ENCODE peak calls at places on chromosomes 13 and 19, in five cellular contexts. V is upper lobe of right lung, M is AG04449, F is A673, B is cardiac muscle cell. X is an unnamed sample.

GRCh38 chr19:46787331-46788100 is 878 bp downstream of the SLC1A5 start:
- DNase-seq in F (peak), V (peak), B (peak), M (no peak), X (peak)

GRCh38 chr19:51002542-51003311 is 1.3 kb upstream of the KLK8 start:
- DNase-seq in B (peak), M (no peak), F (peak), V (no peak), X (no peak)

GRCh38 chr13:30464496-30465351 is 1.0 kb downstream of the HMGB1 start:
- DNase-seq in V (peak), F (peak), M (no peak), B (peak), X (peak)

GRCh38 chr13:20174656-20175405 is 14.0 kb upstream of the GJA3 start:
- DNase-seq in B (peak), F (peak), V (peak), M (peak), X (peak)

GRCh38 chr13:45811891-45812583 is 39.5 kb downstream of the SIAH3 start:
- DNase-seq in V (no peak), F (peak), B (no peak), M (no peak), X (no peak)

GRCh38 chr19:13118424-13119193 is 545 bp downstream of the NACC1 start:
- DNase-seq in M (no peak), F (peak), B (peak), V (peak), X (no peak)

GRCh38 chr19:2529473-2529918 is 53.6 kb downstream of the GADD45B start:
- DNase-seq in B (peak), F (no peak), V (no peak), M (peak), X (peak)

GRCh38 chr19:7871280-7871529 is 3.0 kb downstream of the PRR36 start:
- DNase-seq in F (no peak), V (no peak), B (no peak), M (no peak), X (no peak)

GRCh38 chr13:27182844-27183497 is 11.4 kb upstream of the USP12 start:
- DNase-seq in F (no peak), M (no peak), V (no peak), B (peak), X (peak)

GRCh38 chr13:90984737-90985136 is 362.8 kb upstream of the MIR17HG start:
- DNase-seq in M (no peak), F (no peak), B (no peak), V (no peak), X (no peak)

GRCh38 chr19:29878973-29879654 is 62.9 kb upstream of the URI1 start:
- DNase-seq in M (no peak), F (peak), B (peak), V (no peak), X (peak)

GRCh38 chr13:51764184-51765141 is 39.5 kb downstream of the DHRS12 start:
- DNase-seq in V (no peak), F (no peak), B (peak), M (no peak), X (peak)

GRCh38 chr19:52034051-52034728 is 6.0 kb upstream of the ZNF614 start:
- DNase-seq in B (peak), V (no peak), M (no peak), F (peak), X (no peak)

GRCh38 chr19:19642506-19643157 is 825 bp downstream of the GMIP start:
- DNase-seq in B (peak), V (no peak), M (no peak), F (peak), X (no peak)

GRCh38 chr19:46385636-46386035 is 27.7 kb downstream of the CCDC8 start:
- DNase-seq in V (peak), M (no peak), B (no peak), F (no peak), X (no peak)

GRCh38 chr19:23799321-23799720 is 40.6 kb upstream of the ZNF681 start:
- DNase-seq in V (no peak), B (no peak), M (no peak), F (no peak), X (no peak)

GRCh38 chr13:85405316-85405897 is 393.8 kb downstream of the SLITRK6 start:
- DNase-seq in V (no peak), F (no peak), B (no peak), M (no peak), X (no peak)

GRCh38 chr13:36332986-36333385 is 13.2 kb downstream of the SPART start:
- DNase-seq in F (no peak), B (peak), M (no peak), V (no peak), X (no peak)

GRCh38 chr13:72781461-72782439 is at the start of the genes DIS3 and PIBF1:
- DNase-seq in F (peak), V (peak), M (peak), B (peak), X (peak)

GRCh38 chr19:1455336-1456120 is 5.6 kb downstream of the APC2 start:
- DNase-seq in B (peak), V (no peak), F (peak), M (no peak), X (peak)

GRCh38 chr13:64551755-64552154 is 2678.4 kb downstream of the PCDH9 start:
- DNase-seq in M (peak), V (no peak), B (peak), F (peak), X (peak)

GRCh38 chr19:16892868-16893685 is 4.3 kb downstream of the F2RL3 start:
- DNase-seq in V (no peak), M (no peak), F (no peak), B (no peak), X (no peak)
- H3K4me3 ChIP-seq in V (no peak), M (no peak), F (no peak), B (no peak), X (no peak)

GRCh38 chr13:98429531-98429930 is 147.4 kb downstream of the STK24 start:
- DNase-seq in F (no peak), V (no peak), M (no peak), B (no peak), X (no peak)

GRCh38 chr13:98428256-98428966 is 148.5 kb downstream of the STK24 start:
- DNase-seq in V (no peak), B (no peak), F (no peak), M (no peak), X (peak)

GRCh38 chr13:98429977-98430785 is 146.7 kb downstream of the STK24 start:
- DNase-seq in M (no peak), V (no peak), F (no peak), B (no peak), X (no peak)

GRCh38 chr13:98427331-98427995 is 149.4 kb downstream of the STK24 start:
- DNase-seq in V (no peak), M (no peak), F (no peak), B (no peak), X (no peak)

DNA sequence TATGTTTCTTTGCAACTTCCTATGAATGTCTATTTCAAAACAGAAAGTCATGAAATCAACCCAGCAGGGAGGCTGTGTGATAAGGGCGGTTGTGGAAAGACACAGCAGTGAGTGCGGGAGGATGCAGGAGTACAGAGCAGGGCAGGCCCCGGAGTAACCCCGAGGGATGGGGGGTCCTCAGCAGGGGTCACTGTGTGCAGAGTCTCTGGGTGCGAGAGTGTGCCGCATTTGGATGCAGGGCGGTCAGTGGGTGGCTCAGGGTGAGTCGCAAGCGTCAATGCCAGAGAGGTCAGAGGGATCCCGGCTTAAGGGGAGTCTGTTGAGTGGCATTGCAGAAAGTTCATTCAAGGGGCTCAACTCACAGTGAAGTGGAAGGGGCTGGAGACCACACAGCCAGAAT is 147.8 kb downstream of the STK24 start:
- DNase-seq in B (no peak), V (no peak), M (no peak), F (no peak), X (no peak)
- H3K4me3 ChIP-seq in B (no peak), V (no peak), M (no peak), F (no peak), X (no peak)

GRCh38 chr19:38919837-38920528 is 8.0 kb upstream of the CCER2 start:
- DNase-seq in F (no peak), V (no peak), B (no peak), M (no peak), X (no peak)
- H3K4me3 ChIP-seq in F (no peak), V (no peak), B (no peak), M (no peak), X (no peak)

DNA sequence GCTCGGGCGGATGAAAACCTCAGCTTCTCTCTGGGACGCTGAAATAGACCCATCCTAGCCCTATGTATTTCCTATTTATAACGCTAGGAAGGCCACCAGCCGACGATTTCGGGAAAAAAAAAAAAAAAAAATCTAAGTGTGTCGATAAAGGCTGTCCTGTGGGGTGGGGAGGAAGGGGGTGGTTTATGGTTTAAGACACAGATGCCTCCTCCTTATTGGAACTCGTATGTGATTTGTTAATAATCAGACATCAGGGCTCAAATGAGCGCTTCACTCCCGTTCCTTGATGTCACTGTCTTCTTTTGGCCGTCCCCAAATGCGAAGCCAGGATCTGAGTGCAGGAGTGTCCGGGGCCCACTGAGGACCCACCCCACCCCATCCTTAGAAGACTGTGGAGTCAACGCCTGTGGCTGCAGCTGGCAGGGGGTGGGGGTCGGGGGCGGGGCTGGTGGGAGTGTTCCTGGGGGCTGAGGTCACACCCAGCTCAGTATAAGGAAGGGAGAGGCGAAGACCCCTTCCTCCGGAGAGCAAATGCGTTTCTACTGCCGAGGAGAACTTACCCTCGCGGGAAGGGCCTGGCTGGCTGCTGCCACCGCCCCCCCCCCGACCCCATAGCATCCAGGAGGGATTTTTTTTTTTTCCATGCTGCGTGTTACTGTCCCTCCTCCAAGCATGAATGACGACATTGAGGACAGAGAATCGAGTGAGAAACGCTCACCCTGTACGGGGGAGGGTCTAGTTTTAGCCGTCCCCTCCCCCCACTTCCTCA is 971 bp downstream of the ATCAY start:
- DNase-seq in F (no peak), B (no peak), M (no peak), V (no peak), X (no peak)
- H3K4me3 ChIP-seq in F (peak), B (no peak), M (no peak), V (no peak), X (no peak)

GRCh38 chr19:10651821-10652220 is 2.3 kb upstream of the ILF3 start:
- DNase-seq in F (no peak), V (no peak), B (no peak), M (no peak), X (no peak)

GRCh38 chr19:10644351-10645007 is 9.7 kb upstream of the ILF3 start:
- DNase-seq in M (no peak), B (peak), F (peak), V (peak), X (peak)

GRCh38 chr19:10646781-10647180 is 7.4 kb upstream of the ILF3 start:
- DNase-seq in V (no peak), F (no peak), B (no peak), M (no peak), X (no peak)

GRCh38 chr19:10643968-10644290 is 10.2 kb upstream of the ILF3 start:
- DNase-seq in M (no peak), B (no peak), V (no peak), F (no peak), X (no peak)

DNA sequence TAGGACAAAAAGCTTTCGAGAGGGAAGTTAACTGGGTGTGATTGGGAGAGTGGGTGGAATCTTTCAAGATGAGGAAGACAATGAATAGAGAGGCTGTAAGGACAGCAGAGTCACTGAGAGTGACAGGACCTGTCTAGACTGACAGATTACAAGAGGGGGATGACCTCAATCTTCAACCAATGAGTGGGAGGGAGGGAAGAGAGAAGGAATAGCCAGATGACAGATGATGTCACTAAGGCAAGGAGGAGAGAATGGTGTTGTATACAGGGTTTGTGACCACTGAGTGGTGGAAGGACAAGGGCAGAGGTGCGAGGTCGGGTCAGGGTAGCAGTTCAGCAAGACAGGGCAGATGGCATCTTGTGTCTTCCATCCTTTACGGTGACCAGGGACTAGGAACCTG is 5.8 kb upstream of the ILF3 start:
- DNase-seq in B (no peak), F (no peak), M (no peak), V (no peak), X (no peak)
- H3K4me3 ChIP-seq in B (no peak), F (no peak), M (no peak), V (no peak), X (no peak)

DNA sequence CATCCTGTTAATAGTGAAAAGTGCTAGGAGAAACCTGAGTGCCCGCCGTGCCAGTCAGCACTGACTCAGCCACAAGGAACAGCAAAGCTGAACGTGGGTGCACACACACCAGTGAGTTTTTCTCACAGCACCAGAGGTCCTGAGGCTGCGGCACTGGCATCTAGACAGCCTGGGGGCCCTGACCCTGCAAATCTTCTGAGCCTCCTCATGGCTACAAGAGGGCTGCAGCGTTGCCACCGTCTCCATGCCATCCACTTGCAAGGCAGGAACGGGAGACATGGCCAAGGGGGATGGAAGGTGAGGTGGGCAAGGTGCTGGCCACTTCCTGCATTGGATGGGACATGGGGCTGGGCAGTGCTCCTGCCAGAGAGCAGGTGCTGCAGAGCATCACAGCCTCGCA is 211.2 kb upstream of the SOX1 start:
- DNase-seq in B (no peak), F (no peak), M (no peak), V (no peak), X (no peak)
- H3K4me3 ChIP-seq in B (no peak), F (no peak), M (no peak), V (no peak), X (no peak)

GRCh38 chr13:40589285-40590109 is 76.9 kb downstream of the FOXO1 start:
- DNase-seq in M (no peak), V (no peak), F (peak), B (peak), X (peak)

GRCh38 chr13:40591091-40591490 is 75.3 kb downstream of the FOXO1 start:
- DNase-seq in F (no peak), V (no peak), M (no peak), B (no peak), X (no peak)

GRCh38 chr13:40592035-40592434 is 74.4 kb downstream of the FOXO1 start:
- DNase-seq in V (no peak), F (no peak), B (no peak), M (no peak), X (no peak)

GRCh38 chr13:40588101-40588500 is 78.3 kb downstream of the FOXO1 start:
- DNase-seq in F (no peak), B (no peak), M (no peak), V (no peak), X (no peak)

GRCh38 chr13:40590112-40590862 is 76.2 kb downstream of the FOXO1 start:
- DNase-seq in M (no peak), V (no peak), F (no peak), B (no peak), X (no peak)
- H3K4me3 ChIP-seq in M (no peak), V (no peak), F (no peak), B (no peak), X (no peak)

GRCh38 chr19:14550201-14550754 is 20.9 kb downstream of the TECR start:
- DNase-seq in F (no peak), B (peak), V (no peak), M (no peak), X (no peak)
- H3K4me3 ChIP-seq in F (no peak), B (no peak), V (no peak), M (no peak), X (no peak)